ENCODE peak calls at places on chromosomes 11 and 22, in seven cellular contexts. R is lower leg skin, O is HCT116, F is pancreas, K is colonic mucosa, H is IMR-90, I is A549. A is an unnamed sample.
A peak's percentile ranks its signal among the peaks of the same experiment; 100 is the strongest.

GRCh38 chr22:36729321-36729720 is 25.8 kb upstream of the CACNG2 start:
- DNase-seq in R (peak; percentile 58), O (no peak), F (no peak), K (no peak), H (no peak), I (no peak), A (no peak)

GRCh38 chr11:110531056-110531756 is 101.5 kb downstream of the FDX1 start:
- DNase-seq in R (no peak), O (no peak), F (no peak), K (no peak), H (peak; percentile 45), I (no peak), A (no peak)

GRCh38 chr11:33211153-33211552 is 46.0 kb upstream of the HIPK3 start:
- DNase-seq in R (no peak), O (no peak), F (no peak), K (no peak), H (no peak), I (no peak), A (no peak)

GRCh38 chr11:73551697-73552096 is 46.2 kb downstream of the FAM168A start:
- DNase-seq in R (no peak), O (no peak), F (no peak), K (no peak), H (no peak), I (no peak), A (no peak)

GRCh38 chr11:78930810-78931209 is 356.1 kb upstream of the NARS2 start:
- DNase-seq in R (peak; percentile 9), O (no peak), F (no peak), K (no peak), H (no peak), I (no peak), A (no peak)

GRCh38 chr11:129853508-129854228 is 38.0 kb downstream of the TMEM45B start:
- DNase-seq in R (peak; percentile 91), O (no peak), F (peak; percentile 81), K (peak; percentile 88), H (peak; percentile 49), I (no peak), A (no peak)

GRCh38 chr22:46449974-46450745 is 87.3 kb downstream of the CELSR1 start:
- DNase-seq in R (no peak), O (no peak), F (no peak), K (no peak), H (no peak), I (no peak), A (no peak)

GRCh38 chr11:33682446-33682845 is 18.2 kb downstream of the C11orf91 start:
- DNase-seq in R (no peak), O (no peak), F (no peak), K (no peak), H (no peak), I (no peak), A (no peak)

GRCh38 chr22:35155403-35156025 is 89.6 kb downstream of the ISX start:
- DNase-seq in R (peak; percentile 23), O (no peak), F (no peak), K (no peak), H (no peak), I (no peak), A (no peak)

GRCh38 chr11:2577071-2578005 is 122.5 kb downstream of the KCNQ1OT1 start:
- DNase-seq in R (peak; percentile 79), O (no peak), F (peak; percentile 52), K (peak; percentile 61), H (no peak), I (no peak), A (no peak)

GRCh38 chr11:118170892-118171273 is 5.6 kb downstream of the SCN2B start:
- DNase-seq in R (no peak), O (no peak), F (no peak), K (no peak), H (no peak), I (no peak), A (no peak)

GRCh38 chr11:57461841-57462489 is 1.6 kb downstream of the RTN4RL2 start:
- DNase-seq in R (no peak), O (no peak), F (no peak), K (no peak), H (no peak), I (no peak), A (no peak)
- H3K4me3 ChIP-seq in R (no peak overlapping the region), O (peak overlapping the region; percentile 68), F (no peak overlapping the region), K (no peak overlapping the region), H (no peak overlapping the region), I (peak overlapping the region; percentile 74), A (no peak overlapping the region)

GRCh38 chr22:42074153-42074750 is at the start of gene PHETA2:
- DNase-seq in R (peak; percentile 91), O (no peak), F (peak; percentile 80), K (peak; percentile 65), H (peak; percentile 25), I (no peak), A (no peak)
- TF ChIP-seq CTCF in R (no peak), O (no peak), F (no peak), K (peak; percentile 45), H (peak; percentile 44), I (no peak), A (no peak)

GRCh38 chr11:114284021-114284420 is 12.2 kb upstream of the NNMT start:
- DNase-seq in R (peak; percentile 90), O (no peak), F (no peak), K (no peak), H (no peak), I (no peak), A (no peak)
- H3K4me3 ChIP-seq in R (no peak overlapping the region), O (no peak overlapping the region), F (no peak overlapping the region), K (no peak overlapping the region), H (no peak overlapping the region), I (no peak overlapping the region), A (no peak overlapping the region)

GRCh38 chr11:120212926-120213325 is 2.1 kb downstream of the OAF start:
- DNase-seq in R (no peak), O (no peak), F (no peak), K (peak; percentile 85), H (no peak), I (no peak), A (no peak)

GRCh38 chr11:120209750-120210650 is 832 bp upstream of the OAF start:
- DNase-seq in R (no peak), O (no peak), F (no peak), K (no peak), H (no peak), I (no peak), A (no peak)

GRCh38 chr11:120211522-120212258 is 858 bp downstream of the OAF start:
- DNase-seq in R (no peak), O (no peak), F (no peak), K (no peak), H (no peak), I (no peak), A (no peak)

GRCh38 chr11:120212259-120212888 is 1.5 kb downstream of the OAF start:
- DNase-seq in R (no peak), O (no peak), F (no peak), K (no peak), H (peak; percentile 32), I (no peak), A (no peak)

DNA sequence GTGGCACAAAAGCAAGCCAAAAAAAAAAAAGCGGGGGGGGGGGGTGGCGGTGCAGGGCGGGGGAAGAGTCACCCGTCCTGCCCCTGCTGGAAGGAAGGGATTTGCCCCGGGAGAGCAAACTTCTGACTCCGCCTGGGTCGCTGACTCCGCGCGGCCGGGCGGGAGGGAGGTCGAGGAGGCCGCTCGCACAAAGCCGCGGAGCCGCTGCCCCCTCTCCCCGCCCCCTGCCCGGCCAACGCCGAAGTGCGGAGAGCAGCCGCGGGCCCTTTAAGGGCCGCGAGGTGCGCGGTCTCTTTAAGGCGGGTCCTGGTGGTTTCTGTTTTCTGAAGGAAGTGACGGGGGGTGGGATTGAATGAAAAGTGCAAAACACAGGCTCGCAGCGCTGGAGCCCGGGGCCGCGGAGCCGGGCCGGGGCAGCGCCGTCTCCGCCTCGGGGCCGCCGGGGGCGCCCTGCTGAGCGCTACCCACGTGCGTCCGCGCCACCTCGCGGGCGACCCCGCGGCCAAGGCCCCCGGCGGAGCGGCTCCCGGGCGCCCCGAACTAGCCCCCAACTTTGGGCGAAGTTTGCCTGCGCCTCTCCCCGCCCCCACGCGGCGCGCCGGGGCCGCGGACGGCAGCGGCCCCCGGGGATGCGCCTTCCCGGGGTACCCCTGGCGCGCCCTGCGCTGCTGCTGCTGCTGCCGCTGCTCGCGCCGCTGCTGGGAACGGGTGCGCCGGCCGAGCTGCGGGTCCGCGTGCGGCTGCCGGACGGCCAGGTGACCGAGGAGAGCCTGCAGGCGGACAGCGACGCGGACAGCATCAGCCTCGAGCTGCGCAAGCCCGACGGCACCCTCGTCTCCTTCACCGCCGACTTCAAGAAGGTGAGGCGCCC is at the start of gene OAF:
- DNase-seq in R (no peak), O (peak; percentile 55), F (peak; percentile 80), K (peak; percentile 84), H (peak; percentile 83), I (peak; percentile 65), A (peak; percentile 61)
- TF ChIP-seq CTCF in R (no peak), O (peak; percentile 9), F (no peak), K (no peak), H (peak; percentile 26), I (peak; percentile 31), A (no peak)

GRCh38 chr11:27467181-27467913 is 5.2 kb downstream of the LGR4 start:
- DNase-seq in R (no peak), O (no peak), F (no peak), K (no peak), H (no peak), I (no peak), A (no peak)

GRCh38 chr11:27468209-27468608 is 4.4 kb downstream of the LGR4 start:
- DNase-seq in R (no peak), O (no peak), F (no peak), K (no peak), H (peak; percentile 53), I (no peak), A (no peak)

GRCh38 chr11:27469333-27469680 is 3.3 kb downstream of the LGR4 start:
- DNase-seq in R (no peak), O (no peak), F (no peak), K (no peak), H (no peak), I (no peak), A (no peak)

GRCh38 chr11:27470166-27470565 is 2.4 kb downstream of the LGR4 start:
- DNase-seq in R (no peak), O (no peak), F (no peak), K (no peak), H (no peak), I (no peak), A (no peak)

GRCh38 chr11:27468643-27469332 is 3.8 kb downstream of the LGR4 start:
- DNase-seq in R (no peak), O (no peak), F (no peak), K (peak; percentile 40), H (peak; percentile 29), I (no peak), A (no peak)
- H3K4me3 ChIP-seq in R (no peak overlapping the region), O (no peak overlapping the region), F (peak overlapping the region; percentile 80), K (peak overlapping the region; percentile 74), H (no peak overlapping the region), I (peak overlapping the region; percentile 89), A (no peak overlapping the region)

A was measured in HFF-Myc.